ENCODE peak calls at places on chromosomes 7 and 10, in four cellular contexts. B, O, C and K are unnamed samples.

GRCh38 chr10:80203835-80204148 is 1.5 kb downstream of the ANXA11 start:
- DNase-seq in B (no peak), O (no peak), C (no peak), K (no peak)

GRCh38 chr7:106853250-106853908 is 11.7 kb upstream of the PIK3CG start:
- DNase-seq in B (no peak), O (no peak), C (no peak), K (no peak)

GRCh38 chr10:98314577-98315284 is 46.7 kb upstream of the LOXL4 start:
- DNase-seq in B (peak), O (peak), C (no peak), K (no peak)

GRCh38 chr7:131633342-131633843 is 77.0 kb upstream of the PODXL start:
- DNase-seq in B (no peak), O (no peak), C (no peak), K (no peak)

GRCh38 chr10:1486841-1487240 is 250.5 kb downstream of the ADARB2 start:
- DNase-seq in B (no peak), O (no peak), C (no peak), K (no peak)

GRCh38 chr7:5382281-5383041 is 41.2 kb downstream of the TNRC18 start:
- DNase-seq in B (no peak), O (no peak), C (no peak), K (peak)

GRCh38 chr10:102418612-102419560 is at the start of gene PSD:
- DNase-seq in B (peak), O (no peak), C (no peak), K (no peak)

GRCh38 chr7:150335774-150336112 is 5.7 kb downstream of the RARRES2 start:
- DNase-seq in B (no peak), O (no peak), C (no peak), K (no peak)

GRCh38 chr10:37704566-37704965 is 152.8 kb downstream of the ZNF248 start:
- DNase-seq in B (no peak), O (no peak), C (no peak), K (no peak)

GRCh38 chr7:25663877-25664276 is 435.6 kb upstream of the NPVF start:
- DNase-seq in B (no peak), O (no peak), C (no peak), K (peak)

GRCh38 chr7:26397786-26398435 is 106.2 kb downstream of the SNX10 start:
- DNase-seq in B (peak), O (peak), C (no peak), K (peak)

GRCh38 chr10:70456164-70456563 is 14.7 kb upstream of the NODAL start:
- DNase-seq in B (peak), O (no peak), C (no peak), K (no peak)

GRCh38 chr10:110918269-110918632 is 729 bp downstream of the BBIP1 start:
- DNase-seq in B (no peak), O (peak), C (peak), K (no peak)

GRCh38 chr7:112453505-112454171 is 3.4 kb downstream of the IFRD1 start:
- DNase-seq in B (no peak), O (no peak), C (no peak), K (peak)

GRCh38 chr7:43721193-43721806 is 8.0 kb downstream of the COA1 start:
- DNase-seq in B (peak), O (no peak), C (no peak), K (peak)

GRCh38 chr7:4174451-4174850 is 507.6 kb upstream of the FOXK1 start:
- DNase-seq in B (no peak), O (no peak), C (no peak), K (no peak)

GRCh38 chr7:88338521-88338920 is 31.8 kb upstream of the STEAP4 start:
- DNase-seq in B (no peak), O (no peak), C (no peak), K (no peak)

GRCh38 chr10:630581-631073 is 58.8 kb downstream of the DIP2C start:
- DNase-seq in B (no peak), O (no peak), C (no peak), K (no peak)

GRCh38 chr7:20348408-20348807 is 17.7 kb downstream of the ITGB8 start:
- DNase-seq in B (no peak), O (no peak), C (no peak), K (no peak)

GRCh38 chr10:78451592-78451991 is 417.9 kb downstream of the RPS24 start:
- DNase-seq in B (no peak), O (no peak), C (no peak), K (no peak)

GRCh38 chr7:29322023-29322712 is 127.6 kb downstream of the CHN2 start:
- DNase-seq in B (no peak), O (no peak), C (no peak), K (no peak)

GRCh38 chr7:1691096-1691495 is 21.0 kb downstream of the ELFN1 start:
- DNase-seq in B (no peak), O (no peak), C (no peak), K (no peak)

GRCh38 chr7:132933076-132933466 is 148.8 kb downstream of the CHCHD3 start:
- DNase-seq in B (peak), O (no peak), C (no peak), K (no peak)

GRCh38 chr7:41754046-41754445 is 51.2 kb upstream of the INHBA start:
- DNase-seq in B (no peak), O (no peak), C (no peak), K (no peak)

GRCh38 chr10:43479275-43479674 is 42.4 kb downstream of the ZNF487 start:
- DNase-seq in B (no peak), O (no peak), C (no peak), K (no peak)

GRCh38 chr10:96556003-96556402 is 30.8 kb downstream of the TM9SF3 start:
- DNase-seq in B (peak), O (no peak), C (no peak), K (peak)

GRCh38 chr10:100008142-100008522 is 1.6 kb downstream of the DNMBP start:
- DNase-seq in B (no peak), O (no peak), C (no peak), K (peak)

GRCh38 chr10:17428616-17429097 is 25.7 kb downstream of the ST8SIA6 start:
- DNase-seq in B (peak), O (no peak), C (no peak), K (peak)

GRCh38 chr7:56009695-56010094 is 41.5 kb downstream of the PSPH start:
- DNase-seq in B (no peak), O (no peak), C (no peak), K (no peak)

GRCh38 chr7:27641576-27642230 is 21.0 kb downstream of the HIBADH start:
- DNase-seq in B (no peak), O (no peak), C (no peak), K (no peak)

GRCh38 chr10:8776926-8777625 is 722.6 kb downstream of the GATA3 start:
- DNase-seq in B (no peak), O (no peak), C (no peak), K (no peak)

GRCh38 chr10:8815969-8816368 is 761.5 kb downstream of the GATA3 start:
- DNase-seq in B (no peak), O (no peak), C (no peak), K (no peak)

GRCh38 chr7:2670720-2671391 is 17.1 kb upstream of the AMZ1 start:
- DNase-seq in B (peak), O (peak), C (no peak), K (peak)

GRCh38 chr7:11335951-11336350 is 362.3 kb downstream of the PHF14 start:
- DNase-seq in B (no peak), O (no peak), C (no peak), K (no peak)

GRCh38 chr10:29828440-29828894 is 193.7 kb upstream of the SVIL start:
- DNase-seq in B (peak), O (no peak), C (no peak), K (no peak)

GRCh38 chr10:132836832-132837540 is 51.0 kb upstream of the NKX6-2 start:
- DNase-seq in B (peak), O (no peak), C (no peak), K (peak)

GRCh38 chr7:107236857-107237256 is 68.1 kb downstream of the HBP1 start:
- DNase-seq in B (no peak), O (no peak), C (no peak), K (no peak)

GRCh38 chr10:79442171-79443040 is 3.0 kb downstream of the ZCCHC24 start:
- DNase-seq in B (no peak), O (no peak), C (no peak), K (no peak)

GRCh38 chr7:2982831-2983230 is 60.8 kb downstream of the CARD11 start:
- DNase-seq in B (no peak), O (no peak), C (no peak), K (no peak)

GRCh38 chr7:30526163-30526562 is 21.5 kb upstream of the GGCT start:
- DNase-seq in B (peak), O (no peak), C (no peak), K (no peak)

GRCh38 chr10:88897019-88897853 is 17.2 kb downstream of the STAMBPL1 start:
- DNase-seq in B (no peak), O (no peak), C (no peak), K (no peak)
- TF ChIP-seq POLR2A in B (no peak), O (no peak), C (no peak), K (no peak)

GRCh38 chr10:19017491-19017890 is 31.1 kb upstream of the MALRD1 start:
- DNase-seq in B (no peak), O (no peak), C (no peak), K (no peak)

GRCh38 chr10:19014034-19014433 is 34.6 kb upstream of the MALRD1 start:
- DNase-seq in B (no peak), O (no peak), C (no peak), K (no peak)

GRCh38 chr10:19012111-19012510 is 36.5 kb upstream of the MALRD1 start:
- DNase-seq in B (no peak), O (no peak), C (no peak), K (no peak)
- TF ChIP-seq POLR2A in B (no peak), O (no peak), C (no peak), K (no peak)

DNA sequence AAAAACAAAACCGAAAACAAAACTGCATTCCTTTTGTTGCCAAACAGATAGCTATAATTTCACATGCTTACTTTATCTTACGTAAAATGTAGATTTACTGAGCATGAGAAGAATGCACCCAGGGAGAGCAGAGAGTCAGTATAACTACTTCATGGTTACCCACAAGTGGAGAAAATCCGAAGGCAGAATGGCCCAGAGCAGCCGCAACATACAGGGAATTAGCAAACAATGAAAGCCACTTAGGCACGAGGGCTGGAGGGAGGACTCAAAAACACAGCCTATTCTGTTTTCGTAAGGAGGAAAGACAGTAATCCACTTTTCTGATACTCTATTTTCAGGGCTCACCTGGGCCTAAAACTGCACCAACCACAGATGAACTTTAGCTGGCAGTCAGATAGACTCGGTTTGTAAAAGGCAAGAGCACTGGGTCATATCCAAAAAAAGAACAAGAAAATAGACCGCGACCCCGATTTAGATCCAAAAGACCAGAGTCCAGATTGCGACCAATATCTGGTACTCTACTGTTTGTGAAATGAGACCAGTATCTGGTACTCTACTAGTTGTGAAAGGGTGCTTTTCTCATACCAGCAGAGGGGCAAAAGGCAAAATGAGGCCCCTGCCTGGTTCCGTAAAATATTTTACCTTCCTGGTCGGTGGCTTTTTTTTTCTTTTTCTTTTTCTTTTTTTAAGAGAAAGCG is 1.3 kb downstream of the ITPRIP start:
- DNase-seq in B (peak), O (no peak), C (no peak), K (peak)
- TF ChIP-seq POLR2A in B (no peak), O (no peak), C (no peak), K (peak)

DNA sequence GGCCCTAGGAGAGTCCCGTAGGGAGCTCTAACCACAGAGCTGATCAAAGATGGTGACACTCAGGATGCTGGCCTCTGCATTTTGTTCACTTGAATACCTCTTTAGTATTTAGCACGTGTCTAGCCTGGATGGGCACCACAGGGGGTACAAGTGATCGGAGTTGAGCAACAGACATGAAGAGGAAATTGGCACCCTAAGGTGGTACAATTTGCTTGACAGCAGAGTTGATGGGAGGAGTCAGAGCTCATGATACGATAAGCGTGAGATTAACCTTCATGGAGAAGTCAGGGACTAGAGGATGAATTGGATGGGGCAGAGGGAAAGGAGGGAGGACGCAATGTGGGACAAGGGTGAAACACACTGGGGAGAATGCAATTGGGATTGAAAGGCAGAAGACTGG is 9.9 kb upstream of the ZNF212 start:
- DNase-seq in B (peak), O (no peak), C (no peak), K (no peak)
- TF ChIP-seq POLR2A in B (no peak), O (no peak), C (peak), K (no peak)

GRCh38 chr7:100122067-100122466 is 2.6 kb downstream of the CNPY4 start:
- DNase-seq in B (no peak), O (no peak), C (no peak), K (no peak)

GRCh38 chr7:100118388-100119074 is 627 bp downstream of the TAF6 start:
- DNase-seq in B (no peak), O (no peak), C (no peak), K (no peak)

GRCh38 chr7:100120518-100121085 is 1.2 kb downstream of the CNPY4 start:
- DNase-seq in B (no peak), O (no peak), C (no peak), K (peak)

GRCh38 chr7:100119701-100120517 is 475 bp downstream of the CNPY4 start:
- DNase-seq in B (peak), O (peak), C (no peak), K (peak)

GRCh38 chr7:100119075-100119700 is at the start of the genes CNPY4 and TAF6:
- DNase-seq in B (peak), O (peak), C (peak), K (peak)
- TF ChIP-seq POLR2A in B (peak), O (peak), C (peak), K (peak)

GRCh38 chr10:12712284-12712983 is 289.1 kb downstream of the CCDC3 start:
- DNase-seq in B (peak), O (no peak), C (no peak), K (no peak)

GRCh38 chr10:12710157-12710556 is 291.4 kb downstream of the CCDC3 start:
- DNase-seq in B (no peak), O (no peak), C (no peak), K (no peak)

GRCh38 chr10:12711344-12711708 is 290.2 kb downstream of the CCDC3 start:
- DNase-seq in B (no peak), O (no peak), C (no peak), K (no peak)

GRCh38 chr10:12709516-12709915 is 292.0 kb downstream of the CCDC3 start:
- DNase-seq in B (no peak), O (no peak), C (no peak), K (no peak)

GRCh38 chr10:12710594-12711343 is 290.7 kb downstream of the CCDC3 start:
- DNase-seq in B (peak), O (no peak), C (peak), K (peak)
- TF ChIP-seq POLR2A in B (no peak), O (no peak), C (no peak), K (no peak)